ENCODE peak calls at places on chromosomes 6 and 20, in five cellular contexts. Q is foreskin fibroblast, W is RWPE1, S is uterus, N is GM12865. K is an unnamed sample.

GRCh38 chr20:38635721-38636285 is 34.2 kb downstream of the ARHGAP40 start:
- DNase-seq in Q (peak), W (peak), S (no peak), N (peak), K (no peak)

GRCh38 chr20:18739785-18740184 is 73.8 kb upstream of the SCP2D1 start:
- DNase-seq in Q (peak), W (no peak), S (peak), N (no peak), K (no peak)

GRCh38 chr20:57388953-57389694 is 2.1 kb upstream of the RBM38 start:
- DNase-seq in Q (peak), W (peak), S (peak), N (peak), K (peak)

GRCh38 chr6:39821014-39821738 is 29.0 kb downstream of the DAAM2 start:
- DNase-seq in Q (peak), W (no peak), S (no peak), N (no peak), K (no peak)

GRCh38 chr6:3265671-3266070 is 6.9 kb downstream of the PSMG4 start:
- DNase-seq in Q (no peak), W (no peak), S (no peak), N (no peak), K (no peak)

GRCh38 chr6:125142614-125143013 is 11.0 kb upstream of the TPD52L1 start:
- DNase-seq in Q (peak), W (no peak), S (no peak), N (no peak), K (no peak)

GRCh38 chr6:153727910-153728309 is 311.1 kb upstream of the OPRM1 start:
- DNase-seq in Q (peak), W (no peak), S (no peak), N (no peak), K (no peak)

GRCh38 chr6:156126535-156126934 is 650.6 kb upstream of the ARID1B start:
- DNase-seq in Q (no peak), W (no peak), S (no peak), N (no peak), K (no peak)

GRCh38 chr6:12331474-12331873 is 41.3 kb downstream of the EDN1 start:
- DNase-seq in Q (no peak), W (no peak), S (no peak), N (no peak), K (no peak)

GRCh38 chr6:25874118-25874517 is at the start of gene SLC17A3:
- DNase-seq in Q (no peak), W (no peak), S (no peak), N (no peak), K (no peak)

GRCh38 chr20:31681128-31681727 is 41.4 kb downstream of the BCL2L1 start:
- DNase-seq in Q (no peak), W (no peak), S (no peak), N (no peak), K (no peak)

GRCh38 chr6:31541059-31541657 is 645 bp downstream of the DDX39B start:
- DNase-seq in Q (peak), W (peak), S (peak), N (peak), K (peak)

GRCh38 chr6:57013501-57013900 is 33.0 kb upstream of the KIAA1586 start:
- DNase-seq in Q (peak), W (peak), S (no peak), N (no peak), K (no peak)

GRCh38 chr6:27295301-27296079 is 16.6 kb downstream of the POM121L2 start:
- DNase-seq in Q (peak), W (no peak), S (no peak), N (peak), K (no peak)

GRCh38 chr20:50844430-50845100 is 49.7 kb downstream of the BCAS4 start:
- DNase-seq in Q (peak), W (peak), S (no peak), N (peak), K (peak)

GRCh38 chr20:63653041-63653973 is at the start of gene STMN3:
- DNase-seq in Q (peak), W (peak), S (peak), N (peak), K (peak)

GRCh38 chr6:110689275-110689935 is 125.9 kb downstream of the CDK19 start:
- DNase-seq in Q (no peak), W (no peak), S (no peak), N (no peak), K (no peak)

GRCh38 chr6:80540700-80541099 is 434.2 kb downstream of the BCKDHB start:
- DNase-seq in Q (peak), W (peak), S (no peak), N (no peak), K (no peak)

GRCh38 chr6:45617441-45617840 is 239.7 kb upstream of the SUPT3H start:
- DNase-seq in Q (no peak), W (peak), S (no peak), N (no peak), K (no peak)

GRCh38 chr20:32501709-32502108 is 83.4 kb downstream of the NOL4L start:
- DNase-seq in Q (peak), W (peak), S (no peak), N (no peak), K (no peak)

GRCh38 chr20:59587570-59587969 is 16.8 kb upstream of the PHACTR3 start:
- DNase-seq in Q (no peak), W (no peak), S (no peak), N (no peak), K (no peak)

DNA sequence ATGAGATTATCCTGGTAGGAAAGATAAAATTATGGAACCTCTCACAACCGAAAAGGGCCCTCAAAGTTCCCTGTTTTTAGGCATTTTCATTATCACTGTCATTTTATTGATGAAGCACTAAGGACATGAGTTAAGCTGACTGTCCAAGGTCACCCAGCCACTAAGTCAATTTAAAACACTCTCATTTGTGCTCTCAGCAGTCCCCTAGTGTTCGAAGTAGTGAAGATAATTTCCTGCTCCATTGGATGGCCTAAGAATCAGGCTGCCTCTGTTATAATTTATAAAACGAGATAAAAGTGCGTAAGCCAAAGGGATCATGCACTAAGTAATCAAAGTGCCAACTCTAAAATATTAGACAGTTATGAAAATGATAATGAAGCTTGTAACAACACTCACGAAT is 169.1 kb downstream of the KIF16B start:
- DNase-seq in Q (no peak), W (no peak), S (no peak), N (no peak), K (no peak)
- TF ChIP-seq CTCF in Q (no peak), W (no peak), S (no peak), N (no peak), K (no peak)

GRCh38 chr20:21229163-21229562 is 74.0 kb upstream of the XRN2 start:
- DNase-seq in Q (peak), W (peak), S (no peak), N (no peak), K (no peak)
- TF ChIP-seq CTCF in Q (no peak), W (no peak), S (no peak), N (no peak), K (no peak)

GRCh38 chr6:137341721-137342195 is 122.6 kb upstream of the IFNGR1 start:
- DNase-seq in Q (peak), W (peak), S (no peak), N (peak), K (peak)
- TF ChIP-seq CTCF in Q (no peak), W (no peak), S (no peak), N (peak), K (peak)

DNA sequence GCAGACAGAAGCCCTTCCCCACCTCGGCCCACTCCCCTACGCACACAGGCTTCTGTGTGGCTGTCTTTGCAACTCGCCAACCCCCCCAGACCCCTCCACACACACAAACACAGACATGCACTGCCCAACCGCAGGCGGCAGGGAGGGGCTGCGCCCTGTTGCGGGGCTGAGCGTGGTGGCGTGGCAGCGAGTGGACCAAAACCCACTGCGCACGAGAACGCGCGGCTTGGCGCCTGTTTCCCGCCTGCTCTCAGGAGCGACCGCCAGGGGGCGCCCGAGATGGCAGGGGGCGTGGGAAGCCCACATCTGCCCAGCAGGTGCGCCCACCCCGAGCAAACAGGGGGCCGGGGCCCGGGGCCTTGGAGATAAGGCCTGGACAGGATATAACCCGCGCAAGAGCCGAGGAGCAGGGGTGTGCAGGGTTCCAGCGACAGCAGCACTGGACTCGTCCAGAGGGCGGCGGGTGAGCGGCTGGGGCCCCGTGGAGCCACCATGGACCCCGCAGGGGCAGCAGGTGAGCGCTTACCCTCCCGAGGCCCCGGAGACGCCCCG is at the start of gene RBPJL:
- DNase-seq in Q (peak), W (peak), S (no peak), N (no peak), K (peak)
- TF ChIP-seq CTCF in Q (peak), W (peak), S (peak), N (peak), K (peak)

GRCh38 chr6:11011787-11012234 is 32.3 kb downstream of the ELOVL2 start:
- DNase-seq in Q (no peak), W (peak), S (no peak), N (peak), K (no peak)
- TF ChIP-seq CTCF in Q (no peak), W (no peak), S (no peak), N (no peak), K (no peak)

GRCh38 chr6:165586706-165587105 is 76.3 kb downstream of the PDE10A start:
- DNase-seq in Q (no peak), W (no peak), S (no peak), N (no peak), K (no peak)
- TF ChIP-seq CTCF in Q (no peak), W (no peak), S (no peak), N (no peak), K (no peak)

GRCh38 chr6:50380409-50381105 is 330.8 kb upstream of the DEFB112 start:
- DNase-seq in Q (peak), W (no peak), S (no peak), N (no peak), K (no peak)

DNA sequence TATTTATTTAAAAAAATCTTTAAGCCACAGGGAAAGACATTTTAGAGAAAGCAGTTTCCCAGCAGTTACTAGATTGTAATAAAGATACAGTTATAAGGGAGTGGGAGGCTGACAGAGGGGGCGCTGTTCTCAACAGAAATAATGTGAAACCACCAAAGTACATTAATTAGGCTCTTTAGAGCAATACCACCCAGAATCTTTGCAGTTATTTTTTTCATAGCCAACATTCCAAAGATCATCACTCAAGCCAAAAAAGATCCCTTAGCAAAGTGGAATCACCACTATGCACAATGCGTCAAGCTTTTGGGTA is 331.3 kb upstream of the DEFB112 start:
- DNase-seq in Q (peak), W (no peak), S (no peak), N (peak), K (no peak)
- TF ChIP-seq CTCF in Q (no peak), W (no peak), S (no peak), N (peak), K (no peak)

GRCh38 chr6:161268526-161269210 is 5.2 kb downstream of the AGPAT4 start:
- DNase-seq in Q (no peak), W (no peak), S (no peak), N (no peak), K (no peak)
- TF ChIP-seq CTCF in Q (no peak), W (no peak), S (no peak), N (no peak), K (no peak)

DNA sequence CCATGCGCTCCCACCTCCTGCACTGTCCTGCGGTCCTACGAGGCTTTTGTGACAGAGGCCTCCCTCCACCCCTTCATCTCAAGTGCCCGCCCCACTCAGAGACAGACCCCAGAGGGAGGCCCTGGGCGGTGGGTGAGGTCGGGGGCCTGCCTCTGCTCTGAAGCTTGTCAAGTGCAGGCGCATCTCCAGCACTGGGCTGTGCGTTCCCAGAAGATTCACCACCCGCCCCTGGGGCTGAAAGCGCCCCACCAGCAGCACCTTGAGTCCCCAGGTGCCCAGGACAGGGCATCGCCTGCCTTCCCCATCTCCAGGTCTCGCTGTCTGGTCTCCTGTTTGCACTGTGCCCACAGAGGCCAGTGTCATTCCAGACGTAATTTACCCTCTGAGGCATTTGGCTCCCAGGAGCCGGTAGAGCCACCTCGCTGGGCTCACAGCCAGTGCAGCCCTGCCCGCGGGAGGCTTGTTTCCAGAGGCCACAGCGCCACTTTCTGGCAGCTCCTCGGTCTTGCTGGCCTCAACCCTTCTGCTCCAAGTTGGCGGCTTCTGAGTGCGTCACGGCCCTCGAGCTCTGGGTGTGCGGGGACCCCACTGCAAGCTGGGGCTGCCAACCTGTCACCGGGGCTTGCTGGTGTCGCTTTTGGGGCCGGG is 191.1 kb downstream of the TAF4 start:
- DNase-seq in Q (no peak), W (peak), S (no peak), N (no peak), K (no peak)
- TF ChIP-seq CTCF in Q (peak), W (peak), S (no peak), N (no peak), K (no peak)

DNA sequence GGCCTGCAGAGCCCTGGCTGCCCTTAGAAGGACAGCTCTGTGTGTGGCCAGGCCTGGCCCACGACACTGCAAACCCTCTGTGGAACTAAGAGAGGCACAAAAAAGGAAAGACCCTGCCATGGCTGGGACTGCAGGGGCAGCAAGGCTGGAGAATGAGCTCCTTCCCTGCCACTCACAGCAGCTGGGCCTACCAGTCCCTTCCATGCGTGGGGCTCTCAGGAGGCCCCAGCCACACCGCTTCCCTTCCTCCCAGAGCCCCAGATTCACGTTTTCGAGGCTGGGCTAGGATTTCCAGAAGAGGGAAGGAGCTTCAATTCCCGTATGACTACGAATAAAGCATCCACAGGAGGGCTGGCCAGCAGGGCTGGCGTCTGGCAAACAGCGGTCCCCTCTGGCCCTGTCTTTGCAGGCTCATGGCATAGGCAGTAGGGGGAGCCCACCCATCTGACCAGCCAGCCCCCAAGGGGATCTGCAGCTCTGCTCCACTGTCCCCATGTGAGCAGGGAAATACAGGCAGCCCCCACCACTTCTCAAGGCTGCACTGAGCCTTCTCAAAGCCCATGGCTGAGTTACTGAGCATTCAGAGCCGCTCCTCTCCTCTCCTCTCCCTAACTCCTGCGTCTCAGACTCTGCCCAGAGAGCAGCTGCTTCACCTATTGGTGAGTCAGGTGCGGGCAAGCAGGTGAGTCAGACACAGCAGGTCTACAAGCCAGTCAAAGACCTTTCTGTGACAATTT is 53.1 kb downstream of the NINL start:
- DNase-seq in Q (peak), W (peak), S (no peak), N (no peak), K (no peak)
- TF ChIP-seq CTCF in Q (no peak), W (no peak), S (no peak), N (no peak), K (no peak)

K was measured in GM10248.